ENCODE peak calls at places on chromosomes 16 and 17, in six cellular contexts. P, T, V, G, H and R are unnamed samples. For H3K4me1, the result is how much of the 10 kb centered on the place peaks cover.

GRCh38 chr17:75228305-75228704 is 22.8 kb downstream of the NUP85 start:
- DNase-seq in P (peak), T (no peak), V (no peak), G (no peak), H (no peak), R (no peak)

GRCh38 chr17:38602453-38602852 is 3.3 kb downstream of the SRCIN1 start:
- DNase-seq in P (no peak), T (no peak), V (no peak), G (no peak), H (no peak), R (no peak)

GRCh38 chr16:19400709-19401108 is 17.0 kb upstream of the TMC5 start:
- DNase-seq in P (no peak), T (no peak), V (no peak), G (no peak), H (no peak), R (no peak)

GRCh38 chr16:72332926-72333325 is 161.0 kb upstream of the PMFBP1 start:
- DNase-seq in P (no peak), T (no peak), V (no peak), G (no peak), H (no peak), R (no peak)

GRCh38 chr17:43094129-43094834 is 30.9 kb downstream of the BRCA1 start:
- DNase-seq in P (no peak), T (no peak), V (no peak), G (no peak), H (no peak), R (no peak)

GRCh38 chr17:38693700-38694329 is 11.3 kb upstream of the MLLT6 start:
- DNase-seq in P (peak), T (peak), V (no peak), G (peak), H (no peak), R (peak)

GRCh38 chr16:88456356-88457292 is 3.5 kb downstream of the ZFPM1 start:
- DNase-seq in P (no peak), T (no peak), V (peak), G (no peak), H (no peak), R (no peak)

GRCh38 chr16:66135376-66135775 is 231.1 kb upstream of the CDH5 start:
- DNase-seq in P (no peak), T (peak), V (no peak), G (peak), H (no peak), R (peak)

GRCh38 chr16:561957-562938 is 2.1 kb downstream of the PRR35 start:
- DNase-seq in P (no peak), T (no peak), V (no peak), G (no peak), H (no peak), R (no peak)

GRCh38 chr16:4614571-4615388 is at the start of gene UBALD1:
- DNase-seq in P (peak), T (peak), V (peak), G (peak), H (peak), R (peak)

GRCh38 chr17:15123593-15124590 is 141.2 kb downstream of the PMP22 start:
- DNase-seq in P (no peak), T (no peak), V (no peak), G (no peak), H (no peak), R (no peak)

GRCh38 chr17:76270127-76270592 is 5.0 kb downstream of the UBALD2 start:
- DNase-seq in P (no peak), T (no peak), V (no peak), G (no peak), H (no peak), R (no peak)

GRCh38 chr16:81319221-81319912 is 4.6 kb downstream of the GAN start:
- DNase-seq in P (no peak), T (no peak), V (no peak), G (no peak), H (peak), R (no peak)

GRCh38 chr16:2428051-2428786 is 1.0 kb upstream of the CCNF start:
- DNase-seq in P (peak), T (no peak), V (no peak), G (peak), H (peak), R (no peak)

GRCh38 chr17:320809-321385 is 31.7 kb downstream of the RPH3AL start:
- DNase-seq in P (no peak), T (no peak), V (no peak), G (no peak), H (peak), R (no peak)

GRCh38 chr16:54291981-54292487 is 5.4 kb upstream of the IRX3 start:
- DNase-seq in P (no peak), T (no peak), V (no peak), G (no peak), H (no peak), R (no peak)

GRCh38 chr16:55257971-55258613 is 65.9 kb upstream of the IRX6 start:
- DNase-seq in P (peak), T (peak), V (peak), G (peak), H (peak), R (peak)

GRCh38 chr16:87635541-87636049 is 33.3 kb downstream of the JPH3 start:
- DNase-seq in P (peak), T (peak), V (peak), G (peak), H (peak), R (no peak)

GRCh38 chr16:53183442-53183841 is 128.7 kb downstream of the CHD9 start:
- DNase-seq in P (no peak), T (no peak), V (no peak), G (no peak), H (peak), R (no peak)

GRCh38 chr17:81167194-81167524 is 1.1 kb upstream of the AATK start:
- DNase-seq in P (no peak), T (no peak), V (no peak), G (no peak), H (no peak), R (no peak)

GRCh38 chr17:30091771-30092170 is 24.8 kb upstream of the NSRP1 start:
- DNase-seq in P (no peak), T (no peak), V (no peak), G (no peak), H (peak), R (no peak)

GRCh38 chr17:32349854-32350661 is at the start of gene ZNF207:
- DNase-seq in P (peak), T (peak), V (peak), G (peak), H (peak), R (peak)

GRCh38 chr16:48101069-48101674 is 54.6 kb downstream of the ABCC12 start:
- DNase-seq in P (no peak), T (no peak), V (no peak), G (no peak), H (no peak), R (no peak)

GRCh38 chr17:36979585-36979941 is 30.8 kb downstream of the AATF start:
- DNase-seq in P (no peak), T (no peak), V (no peak), G (no peak), H (no peak), R (no peak)

GRCh38 chr17:787641-788221 is 5.6 kb downstream of the MRM3 start:
- DNase-seq in P (no peak), T (no peak), V (no peak), G (no peak), H (no peak), R (no peak)

GRCh38 chr16:88282221-88283041 is 100.3 kb upstream of the ZNF469 start:
- DNase-seq in P (no peak), T (peak), V (no peak), G (no peak), H (peak), R (no peak)

GRCh38 chr17:3695723-3696411 is at the start of gene P2RX5:
- DNase-seq in P (no peak), T (no peak), V (peak), G (peak), H (no peak), R (no peak)

GRCh38 chr17:15510361-15510760 is 42.9 kb upstream of the CDRT4 start:
- DNase-seq in P (no peak), T (no peak), V (no peak), G (no peak), H (peak), R (no peak)

GRCh38 chr16:88298166-88298881 is 84.4 kb upstream of the ZNF469 start:
- DNase-seq in P (no peak), T (peak), V (no peak), G (no peak), H (no peak), R (peak)

GRCh38 chr17:70168979-70169706 is at the start of gene KCNJ2:
- DNase-seq in P (peak), T (peak), V (no peak), G (peak), H (peak), R (peak)

GRCh38 chr17:77774182-77774581 is 184.3 kb upstream of the TNRC6C start:
- DNase-seq in P (no peak), T (no peak), V (no peak), G (no peak), H (no peak), R (no peak)

DNA sequence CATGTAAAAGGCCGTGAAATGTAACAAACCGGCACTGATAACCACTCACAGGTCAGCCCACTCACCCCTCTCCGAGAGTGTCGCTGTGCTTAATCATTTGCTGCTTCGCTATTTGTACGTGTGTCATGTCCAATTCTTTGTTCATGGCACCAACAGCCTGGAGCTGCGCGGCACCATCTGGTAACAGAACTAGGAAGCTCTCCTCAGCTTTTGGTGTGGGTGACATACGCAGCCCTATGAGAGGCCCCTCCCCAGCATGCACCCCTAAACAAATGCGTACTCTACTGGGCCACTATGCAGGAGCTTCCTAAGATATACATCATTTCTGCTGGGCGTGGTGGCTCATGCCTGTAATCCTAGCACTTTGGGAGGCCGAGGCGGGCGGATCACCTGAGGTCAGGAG is 2.3 kb upstream of the PECAM1 start:
- DNase-seq in P (no peak), T (no peak), V (no peak), G (no peak), H (no peak), R (no peak)
- H3K4me1 ChIP-seq in P (under half), T (under half), V (under half), G (under half), H (under half), R (under half)

DNA sequence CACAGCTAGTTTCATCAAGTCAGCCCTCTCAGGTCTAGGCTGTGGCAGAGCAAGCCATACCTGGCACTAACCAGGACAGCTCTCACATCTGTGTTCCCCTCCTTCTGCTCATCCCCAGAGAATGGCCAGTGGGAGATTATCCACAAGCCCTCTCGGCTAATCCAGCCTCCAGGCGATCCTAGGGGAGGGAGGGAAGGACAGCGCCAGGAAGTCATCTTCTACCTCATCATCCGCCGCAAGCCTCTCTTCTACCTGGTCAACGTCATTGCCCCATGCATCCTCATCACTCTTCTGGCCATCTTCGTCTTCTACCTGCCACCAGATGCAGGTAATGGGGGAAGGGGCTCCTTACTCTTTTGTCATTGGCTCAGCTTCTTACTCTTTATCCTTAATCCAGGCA is 3.6 kb downstream of the CHRNB1 start:
- DNase-seq in P (no peak), T (no peak), V (no peak), G (no peak), H (no peak), R (no peak)
- H3K4me1 ChIP-seq in P (under half), T (under half), V (under half), G (under half), H (under half), R (under half)

GRCh38 chr17:59357219-59357699 is 25.8 kb downstream of the YPEL2 start:
- DNase-seq in P (no peak), T (no peak), V (no peak), G (no peak), H (no peak), R (no peak)
- H3K4me1 ChIP-seq in P (under half), T (half or more), V (under half), G (under half), H (under half), R (half or more)

GRCh38 chr16:24741862-24742261 is 12.4 kb downstream of the TNRC6A start:
- DNase-seq in P (no peak), T (no peak), V (no peak), G (no peak), H (no peak), R (no peak)
- H3K4me1 ChIP-seq in P (under half), T (half or more), V (half or more), G (under half), H (under half), R (under half)

GRCh38 chr16:85096921-85097320 is 15.4 kb downstream of the CIBAR2 start:
- DNase-seq in P (no peak), T (no peak), V (no peak), G (no peak), H (no peak), R (no peak)
- H3K4me1 ChIP-seq in P (under half), T (under half), V (under half), G (under half), H (under half), R (under half)

DNA sequence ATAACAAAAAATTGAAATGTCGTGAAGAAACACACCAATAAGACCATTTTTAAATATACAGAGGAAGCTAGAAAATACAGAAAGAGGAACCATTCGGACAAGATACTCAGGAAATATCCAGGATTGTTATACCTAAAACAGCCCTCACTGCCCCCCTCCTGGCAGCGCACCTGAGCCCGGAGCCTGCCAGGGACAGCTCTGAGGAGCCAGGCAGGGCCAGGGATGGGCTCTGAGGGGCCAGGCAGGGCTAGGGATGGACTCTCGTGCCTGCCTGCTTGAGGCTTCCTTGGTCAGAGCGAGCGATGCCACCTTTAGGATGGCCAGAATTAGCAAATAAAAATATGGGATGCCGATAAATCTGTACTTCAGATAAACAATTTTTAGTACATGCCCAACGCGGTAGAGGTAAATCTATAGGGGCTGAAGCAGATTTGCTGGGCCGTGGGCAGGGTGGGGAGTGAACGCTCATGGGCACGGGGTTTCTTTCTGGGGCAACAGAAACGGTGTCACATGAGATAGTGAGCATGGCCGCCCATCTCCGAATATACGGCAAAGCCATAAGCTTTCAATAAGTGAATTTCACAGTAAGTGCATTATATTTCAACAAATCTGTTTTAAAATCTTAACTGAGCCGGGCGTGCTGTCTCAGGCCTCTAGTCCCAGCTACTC is 18.2 kb upstream of the CSNK1D start:
- DNase-seq in P (no peak), T (no peak), V (no peak), G (no peak), H (no peak), R (no peak)
- H3K4me1 ChIP-seq in P (under half), T (half or more), V (under half), G (under half), H (half or more), R (under half)

GRCh38 chr16:82627811-82628339 is 1.1 kb downstream of the CDH13 start:
- DNase-seq in P (no peak), T (peak), V (no peak), G (peak), H (no peak), R (no peak)

GRCh38 chr16:82630688-82631087 is 3.9 kb downstream of the CDH13 start:
- DNase-seq in P (no peak), T (no peak), V (no peak), G (no peak), H (no peak), R (no peak)

GRCh38 chr16:82628741-82629140 is 2.0 kb downstream of the CDH13 start:
- DNase-seq in P (no peak), T (no peak), V (no peak), G (no peak), H (no peak), R (no peak)

GRCh38 chr16:82630219-82630618 is 3.5 kb downstream of the CDH13 start:
- DNase-seq in P (no peak), T (no peak), V (no peak), G (no peak), H (no peak), R (no peak)

DNA sequence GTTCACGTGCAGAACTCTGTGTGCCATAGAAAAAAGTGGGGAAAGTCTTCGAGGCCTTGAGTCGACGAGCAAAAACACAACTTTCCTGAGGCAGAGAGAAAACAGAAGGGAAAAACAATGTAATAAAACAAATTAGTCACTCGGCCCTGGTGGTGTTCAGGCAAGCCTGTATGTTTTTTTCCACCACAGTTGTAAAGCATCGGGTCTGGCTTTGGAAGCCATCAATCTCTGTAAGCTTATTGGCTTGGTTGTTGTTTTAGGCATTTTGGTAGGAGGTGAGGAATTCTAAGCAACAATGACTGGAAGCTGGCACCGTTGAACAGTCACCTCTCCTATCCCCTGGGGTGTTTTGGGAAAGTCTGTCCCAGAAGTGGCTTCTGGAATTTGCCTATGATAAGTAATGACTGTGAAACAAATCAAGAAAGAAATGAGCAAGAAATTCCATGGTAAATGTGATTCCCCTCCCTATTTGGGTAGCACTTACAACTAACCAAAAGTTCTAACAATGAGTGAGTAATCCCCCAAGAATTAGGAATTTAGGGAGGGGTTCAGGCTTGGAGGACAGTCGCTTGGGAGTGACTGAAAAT is 2.8 kb downstream of the CDH13 start:
- DNase-seq in P (no peak), T (no peak), V (no peak), G (no peak), H (no peak), R (no peak)
- H3K4me1 ChIP-seq in P (under half), T (half or more), V (under half), G (under half), H (under half), R (under half)

GRCh38 chr17:40330850-40331470 is 22.0 kb downstream of the RARA start:
- DNase-seq in P (no peak), T (no peak), V (no peak), G (no peak), H (no peak), R (no peak)

GRCh38 chr17:40331743-40332641 is 23.0 kb downstream of the RARA start:
- DNase-seq in P (peak), T (peak), V (no peak), G (peak), H (peak), R (peak)

GRCh38 chr17:40335620-40336019 is 26.6 kb downstream of the RARA start:
- DNase-seq in P (no peak), T (no peak), V (no peak), G (no peak), H (no peak), R (no peak)

GRCh38 chr17:40337351-40337750 is 27.2 kb downstream of the GJD3 start:
- DNase-seq in P (no peak), T (no peak), V (no peak), G (no peak), H (no peak), R (no peak)

DNA sequence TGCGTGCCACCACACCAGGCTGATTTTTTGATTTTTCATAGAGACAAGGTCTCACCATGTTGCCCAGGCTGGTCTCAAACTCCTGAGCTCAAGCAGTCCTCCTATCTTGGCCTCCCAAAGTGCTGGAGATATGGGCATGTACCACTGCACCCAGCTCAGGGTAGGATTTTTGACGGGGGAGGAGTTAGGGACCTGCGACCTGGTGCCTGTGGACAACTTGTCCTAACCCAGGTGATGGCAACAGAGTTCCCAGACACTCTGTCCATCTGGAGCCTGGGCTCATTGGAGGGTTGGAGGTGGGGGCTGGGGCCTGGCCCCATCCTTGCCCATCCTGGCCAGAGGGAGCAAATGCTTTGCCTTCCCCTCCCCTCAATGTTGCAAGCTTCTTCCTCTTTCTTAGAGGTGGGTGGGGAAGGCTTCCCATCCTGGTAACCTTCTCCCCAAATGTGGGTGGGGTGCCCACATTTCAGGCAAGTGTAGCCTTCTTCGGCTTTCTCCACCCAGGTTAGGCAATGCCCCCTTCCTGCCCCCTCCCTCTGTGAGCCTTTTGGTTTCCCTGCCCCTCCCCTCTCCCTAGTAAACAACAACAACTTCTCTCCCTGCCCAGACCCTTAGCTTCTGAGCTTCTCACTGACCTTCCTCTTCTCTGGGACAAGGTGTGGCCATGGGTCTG is 24.9 kb downstream of the RARA start:
- DNase-seq in P (peak), T (no peak), V (no peak), G (no peak), H (no peak), R (no peak)
- H3K4me1 ChIP-seq in P (half or more), T (half or more), V (half or more), G (half or more), H (half or more), R (half or more)